ENCODE peak calls at places on chromosomes 7 and 10, in eight cellular contexts. One of them, this sample, is unnamed. For H3K36me3, the result is how much of the 10 kb centered on the place peaks cover.

GRCh38 chr7:127474457-127474856 is 81.9 kb upstream of the ZNF800 start:
- DNase-seq in HepG2: no peak
- DNase-seq in IMR-90: peak
- DNase-seq in H1: no peak
- DNase-seq in psoas muscle: no peak
- DNase-seq in neuronal stem cell: no peak
- DNase-seq in GM23338: peak
- DNase-seq in hepatocyte: no peak
- DNase-seq in this sample: no peak

GRCh38 chr7:108002726-108003590 is at the start of gene LAMB1:
- DNase-seq in hepatocyte: peak
- DNase-seq in GM23338: peak
- DNase-seq in IMR-90: peak
- DNase-seq in neuronal stem cell: peak
- DNase-seq in HepG2: peak
- DNase-seq in psoas muscle: peak
- DNase-seq in H1: peak
- DNase-seq in this sample: peak

GRCh38 chr7:47945261-47946015 is 2.8 kb downstream of the PKD1L1 start:
- DNase-seq in HepG2: peak
- DNase-seq in neuronal stem cell: peak
- DNase-seq in hepatocyte: peak
- DNase-seq in psoas muscle: peak
- DNase-seq in H1: peak
- DNase-seq in IMR-90: peak
- DNase-seq in GM23338: peak
- DNase-seq in this sample: peak

GRCh38 chr7:78649976-78650375 is 803.5 kb downstream of the MAGI2 start:
- DNase-seq in hepatocyte: no peak
- DNase-seq in neuronal stem cell: no peak
- DNase-seq in psoas muscle: no peak
- DNase-seq in HepG2: no peak
- DNase-seq in GM23338: no peak
- DNase-seq in IMR-90: no peak
- DNase-seq in H1: no peak
- DNase-seq in this sample: no peak

GRCh38 chr7:100691676-100692577 is 2.1 kb downstream of the GIGYF1 start:
- DNase-seq in GM23338: peak
- DNase-seq in HepG2: peak
- DNase-seq in H1: peak
- DNase-seq in hepatocyte: peak
- DNase-seq in neuronal stem cell: peak
- DNase-seq in psoas muscle: peak
- DNase-seq in IMR-90: peak
- DNase-seq in this sample: peak

GRCh38 chr7:72106405-72106804 is 305.7 kb downstream of the CALN1 start:
- DNase-seq in HepG2: no peak
- DNase-seq in hepatocyte: no peak
- DNase-seq in psoas muscle: no peak
- DNase-seq in neuronal stem cell: no peak
- DNase-seq in IMR-90: no peak
- DNase-seq in GM23338: no peak
- DNase-seq in H1: no peak
- DNase-seq in this sample: no peak

GRCh38 chr10:102267748-102268147 is 22.4 kb downstream of the GBF1 start:
- DNase-seq in psoas muscle: no peak
- DNase-seq in GM23338: no peak
- DNase-seq in HepG2: no peak
- DNase-seq in H1: no peak
- DNase-seq in IMR-90: peak
- DNase-seq in hepatocyte: no peak
- DNase-seq in neuronal stem cell: no peak
- DNase-seq in this sample: no peak

GRCh38 chr10:132655735-132656134 is 118.1 kb downstream of the INPP5A start:
- DNase-seq in GM23338: no peak
- DNase-seq in neuronal stem cell: no peak
- DNase-seq in HepG2: no peak
- DNase-seq in IMR-90: no peak
- DNase-seq in hepatocyte: no peak
- DNase-seq in H1: no peak
- DNase-seq in psoas muscle: peak
- DNase-seq in this sample: no peak

GRCh38 chr7:41777894-41778596 is 75.2 kb upstream of the INHBA start:
- DNase-seq in IMR-90: no peak
- DNase-seq in HepG2: no peak
- DNase-seq in psoas muscle: no peak
- DNase-seq in H1: no peak
- DNase-seq in hepatocyte: no peak
- DNase-seq in neuronal stem cell: no peak
- DNase-seq in GM23338: no peak
- DNase-seq in this sample: no peak

GRCh38 chr7:66326501-66327180 is 121.5 kb downstream of the TPST1 start:
- DNase-seq in IMR-90: peak
- DNase-seq in HepG2: no peak
- DNase-seq in neuronal stem cell: no peak
- DNase-seq in psoas muscle: no peak
- DNase-seq in GM23338: no peak
- DNase-seq in hepatocyte: no peak
- DNase-seq in H1: no peak
- DNase-seq in this sample: no peak

GRCh38 chr10:103374263-103374662 is 6.5 kb downstream of the TAF5 start:
- DNase-seq in psoas muscle: no peak
- DNase-seq in hepatocyte: no peak
- DNase-seq in HepG2: no peak
- DNase-seq in IMR-90: no peak
- DNase-seq in GM23338: no peak
- DNase-seq in neuronal stem cell: no peak
- DNase-seq in H1: no peak
- DNase-seq in this sample: no peak

GRCh38 chr7:120131096-120131839 is 141.7 kb upstream of the KCND2 start:
- DNase-seq in HepG2: no peak
- DNase-seq in psoas muscle: no peak
- DNase-seq in hepatocyte: no peak
- DNase-seq in neuronal stem cell: no peak
- DNase-seq in GM23338: no peak
- DNase-seq in IMR-90: no peak
- DNase-seq in H1: no peak
- DNase-seq in this sample: no peak

GRCh38 chr7:40716052-40716451 is 581.2 kb downstream of the SUGCT start:
- DNase-seq in IMR-90: peak
- DNase-seq in HepG2: no peak
- DNase-seq in H1: no peak
- DNase-seq in GM23338: no peak
- DNase-seq in psoas muscle: no peak
- DNase-seq in neuronal stem cell: no peak
- DNase-seq in hepatocyte: no peak
- DNase-seq in this sample: no peak

GRCh38 chr7:97307521-97308108 is 190.1 kb downstream of the SDHAF3 start:
- DNase-seq in H1: no peak
- DNase-seq in hepatocyte: no peak
- DNase-seq in HepG2: no peak
- DNase-seq in psoas muscle: no peak
- DNase-seq in IMR-90: peak
- DNase-seq in GM23338: no peak
- DNase-seq in neuronal stem cell: no peak
- DNase-seq in this sample: no peak

GRCh38 chr7:19692111-19692828 is 16.6 kb downstream of the POLR1F start:
- DNase-seq in neuronal stem cell: no peak
- DNase-seq in HepG2: no peak
- DNase-seq in IMR-90: no peak
- DNase-seq in GM23338: no peak
- DNase-seq in hepatocyte: no peak
- DNase-seq in psoas muscle: no peak
- DNase-seq in H1: no peak
- DNase-seq in this sample: no peak

GRCh38 chr7:91812388-91812787 is 68.1 kb downstream of the MTERF1 start:
- DNase-seq in hepatocyte: no peak
- DNase-seq in GM23338: no peak
- DNase-seq in H1: no peak
- DNase-seq in neuronal stem cell: no peak
- DNase-seq in psoas muscle: no peak
- DNase-seq in IMR-90: no peak
- DNase-seq in HepG2: no peak
- DNase-seq in this sample: no peak

GRCh38 chr7:105636982-105637381 is 55.7 kb upstream of the EFCAB10 start:
- DNase-seq in neuronal stem cell: no peak
- DNase-seq in H1: no peak
- DNase-seq in HepG2: no peak
- DNase-seq in hepatocyte: no peak
- DNase-seq in GM23338: no peak
- DNase-seq in IMR-90: no peak
- DNase-seq in psoas muscle: no peak
- DNase-seq in this sample: no peak
- H3K36me3 ChIP-seq in neuronal stem cell: under half
- H3K36me3 ChIP-seq in H1: under half
- H3K36me3 ChIP-seq in HepG2: under half
- H3K36me3 ChIP-seq in hepatocyte: under half
- H3K36me3 ChIP-seq in GM23338: under half
- H3K36me3 ChIP-seq in IMR-90: under half
- H3K36me3 ChIP-seq in psoas muscle: half or more
- H3K36me3 ChIP-seq in this sample: under half

DNA sequence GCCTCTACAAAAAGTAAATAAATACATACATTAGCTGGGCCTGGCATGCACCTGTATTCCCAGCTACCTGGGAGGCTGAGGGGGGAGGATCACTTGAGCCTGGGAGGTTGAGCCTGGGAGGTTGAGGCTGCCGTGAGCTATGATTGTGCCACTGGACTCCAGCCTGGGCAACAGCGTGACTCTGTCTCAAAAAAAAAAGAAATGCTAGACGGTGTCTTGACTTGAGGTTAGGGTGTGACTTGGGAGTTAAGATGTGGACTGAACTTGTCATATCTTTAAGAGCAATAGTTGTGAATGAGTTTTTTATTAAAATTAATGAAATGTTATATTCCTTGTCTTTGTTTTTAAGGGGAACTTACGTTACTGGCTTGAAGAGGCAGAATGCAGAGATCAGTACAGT is 8.7 kb downstream of the EIF3B start:
- DNase-seq in hepatocyte: no peak
- DNase-seq in neuronal stem cell: no peak
- DNase-seq in psoas muscle: no peak
- DNase-seq in GM23338: no peak
- DNase-seq in HepG2: no peak
- DNase-seq in H1: no peak
- DNase-seq in IMR-90: no peak
- DNase-seq in this sample: no peak
- H3K36me3 ChIP-seq in hepatocyte: under half
- H3K36me3 ChIP-seq in neuronal stem cell: half or more
- H3K36me3 ChIP-seq in psoas muscle: half or more
- H3K36me3 ChIP-seq in GM23338: half or more
- H3K36me3 ChIP-seq in HepG2: under half
- H3K36me3 ChIP-seq in H1: half or more
- H3K36me3 ChIP-seq in IMR-90: half or more
- H3K36me3 ChIP-seq in this sample: half or more

DNA sequence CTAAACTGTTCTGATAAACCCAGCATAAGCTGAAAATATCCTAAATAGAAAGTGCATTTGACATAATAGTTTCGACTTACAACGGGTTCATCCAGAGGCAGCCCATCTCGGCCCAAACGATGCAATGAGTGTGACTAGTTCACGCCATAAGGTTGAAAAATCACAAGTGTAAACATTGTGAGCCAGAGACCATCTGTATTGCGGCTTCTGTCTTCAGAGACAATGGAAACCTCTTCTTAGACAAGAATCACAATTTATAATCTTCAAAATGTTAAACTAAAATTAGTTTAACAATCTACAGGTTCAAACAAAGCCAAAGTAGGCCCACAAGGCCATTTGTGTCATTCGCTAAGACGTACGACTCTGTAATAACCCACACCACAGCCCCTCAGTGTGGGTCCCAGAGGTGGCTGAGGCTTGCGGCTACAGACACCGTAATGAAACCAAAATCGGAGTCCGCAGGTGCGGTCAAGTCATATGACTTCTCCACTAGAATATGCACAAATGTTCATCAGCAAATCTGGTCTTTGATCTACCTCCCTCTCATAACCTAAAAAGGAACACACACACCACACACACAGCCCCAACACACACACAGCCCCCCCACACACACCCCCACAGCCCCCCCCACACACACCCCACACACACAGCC is 81.8 kb downstream of the DIP2C start:
- DNase-seq in HepG2: no peak
- DNase-seq in hepatocyte: no peak
- DNase-seq in H1: no peak
- DNase-seq in neuronal stem cell: no peak
- DNase-seq in psoas muscle: no peak
- DNase-seq in IMR-90: no peak
- DNase-seq in GM23338: no peak
- DNase-seq in this sample: no peak
- H3K36me3 ChIP-seq in HepG2: under half
- H3K36me3 ChIP-seq in hepatocyte: under half
- H3K36me3 ChIP-seq in H1: under half
- H3K36me3 ChIP-seq in neuronal stem cell: under half
- H3K36me3 ChIP-seq in psoas muscle: under half
- H3K36me3 ChIP-seq in IMR-90: under half
- H3K36me3 ChIP-seq in GM23338: under half
- H3K36me3 ChIP-seq in this sample: under half

GRCh38 chr10:95335933-95336699 is 45.3 kb upstream of the PDLIM1 start:
- DNase-seq in H1: no peak
- DNase-seq in IMR-90: no peak
- DNase-seq in neuronal stem cell: no peak
- DNase-seq in psoas muscle: no peak
- DNase-seq in HepG2: peak
- DNase-seq in hepatocyte: no peak
- DNase-seq in GM23338: no peak
- DNase-seq in this sample: no peak

GRCh38 chr10:95336702-95337101 is 45.9 kb upstream of the PDLIM1 start:
- DNase-seq in neuronal stem cell: no peak
- DNase-seq in psoas muscle: no peak
- DNase-seq in hepatocyte: no peak
- DNase-seq in HepG2: no peak
- DNase-seq in IMR-90: no peak
- DNase-seq in GM23338: no peak
- DNase-seq in H1: no peak
- DNase-seq in this sample: peak

GRCh38 chr10:95337761-95338160 is 47.0 kb upstream of the PDLIM1 start:
- DNase-seq in GM23338: no peak
- DNase-seq in hepatocyte: no peak
- DNase-seq in H1: no peak
- DNase-seq in psoas muscle: no peak
- DNase-seq in IMR-90: no peak
- DNase-seq in HepG2: no peak
- DNase-seq in neuronal stem cell: no peak
- DNase-seq in this sample: no peak

GRCh38 chr10:95339863-95340262 is 49.1 kb upstream of the PDLIM1 start:
- DNase-seq in GM23338: no peak
- DNase-seq in HepG2: no peak
- DNase-seq in neuronal stem cell: no peak
- DNase-seq in psoas muscle: no peak
- DNase-seq in hepatocyte: no peak
- DNase-seq in IMR-90: no peak
- DNase-seq in H1: no peak
- DNase-seq in this sample: no peak

DNA sequence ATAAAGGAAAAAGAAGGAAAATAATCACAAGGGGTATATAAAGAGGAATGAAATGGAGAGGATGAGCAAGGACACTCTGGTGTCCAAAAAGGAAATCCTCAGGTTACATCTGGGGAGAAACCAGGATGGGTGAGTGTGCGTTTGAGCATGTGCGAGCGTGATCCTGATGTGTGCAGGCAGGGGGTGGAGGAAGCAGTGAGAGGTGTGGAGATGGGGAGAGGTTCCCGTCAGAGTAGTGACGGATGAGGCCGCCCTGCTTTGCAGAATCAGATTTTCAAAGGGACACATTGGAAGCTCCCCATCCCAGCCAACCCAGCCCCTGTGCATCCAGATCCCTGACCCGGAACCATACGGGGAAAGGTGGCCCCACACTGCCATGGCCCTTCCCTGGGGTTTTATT is 46.6 kb upstream of the PDLIM1 start:
- DNase-seq in neuronal stem cell: no peak
- DNase-seq in IMR-90: no peak
- DNase-seq in GM23338: no peak
- DNase-seq in HepG2: no peak
- DNase-seq in hepatocyte: no peak
- DNase-seq in psoas muscle: no peak
- DNase-seq in H1: no peak
- DNase-seq in this sample: no peak
- H3K36me3 ChIP-seq in neuronal stem cell: under half
- H3K36me3 ChIP-seq in IMR-90: under half
- H3K36me3 ChIP-seq in GM23338: under half
- H3K36me3 ChIP-seq in HepG2: under half
- H3K36me3 ChIP-seq in hepatocyte: under half
- H3K36me3 ChIP-seq in psoas muscle: half or more
- H3K36me3 ChIP-seq in H1: under half
- H3K36me3 ChIP-seq in this sample: under half